ENCODE peak calls at places on chromosomes 13 and 19, in four cellular contexts. I, V, Q and Y are unnamed samples.
A peak's percentile ranks its signal among the peaks of the same experiment; 100 is the strongest.

GRCh38 chr19:10325732-10326131 is 7.6 kb downstream of the RAVER1 start:
- DNase-seq in Q (no peak), V (no peak), I (no peak), Y (no peak)

GRCh38 chr13:98399756-98400155 is 177.2 kb downstream of the STK24 start:
- DNase-seq in Q (no peak), I (no peak), V (no peak), Y (no peak)

GRCh38 chr19:18514800-18515682 is 6.8 kb downstream of the ELL start:
- DNase-seq in I (no peak), V (no peak), Q (peak; percentile 76), Y (no peak)

GRCh38 chr13:114152831-114153371 is 20.5 kb upstream of the RASA3 start:
- DNase-seq in I (no peak), Q (peak; percentile 82), V (peak; percentile 36), Y (no peak)

GRCh38 chr19:43651758-43652545 is 12.3 kb upstream of the CADM4 start:
- DNase-seq in V (peak; percentile 67), I (peak; percentile 79), Q (peak; percentile 69), Y (peak; percentile 60)

GRCh38 chr19:27794444-27795042 is 1418.4 kb downstream of the UQCRFS1 start:
- DNase-seq in V (no peak), I (peak; percentile 29), Q (peak; percentile 64), Y (peak; percentile 24)

GRCh38 chr19:45186509-45187334 is 8.1 kb downstream of the BLOC1S3 start:
- DNase-seq in Q (no peak), I (no peak), V (no peak), Y (no peak)

GRCh38 chr13:111049791-111050538 is 65.1 kb upstream of the ARHGEF7 start:
- DNase-seq in Q (peak; percentile 28), I (peak; percentile 35), V (no peak), Y (peak; percentile 16)

GRCh38 chr13:72808917-72809500 is 27.1 kb downstream of the PIBF1 start:
- DNase-seq in I (peak; percentile 12), Q (peak; percentile 29), V (no peak), Y (no peak)

GRCh38 chr19:36009633-36010379 is 1.2 kb upstream of the SYNE4 start:
- DNase-seq in V (no peak), I (no peak), Q (no peak), Y (no peak)

GRCh38 chr19:1503089-1503924 is 9.5 kb downstream of the ADAMTSL5 start:
- DNase-seq in I (peak; percentile 53), V (peak; percentile 66), Q (peak; percentile 53), Y (peak; percentile 87)

GRCh38 chr13:27605610-27606200 is 14.6 kb downstream of the LNX2 start:
- DNase-seq in I (no peak), Q (no peak), V (no peak), Y (no peak)

GRCh38 chr19:18879579-18880373 is 16.2 kb downstream of the CERS1 start:
- DNase-seq in I (peak; percentile 54), Q (peak; percentile 63), V (no peak), Y (peak; percentile 52)

GRCh38 chr19:6750062-6750461 is 10.6 kb downstream of the TRIP10 start:
- DNase-seq in I (no peak), V (no peak), Q (no peak), Y (no peak)

DNA sequence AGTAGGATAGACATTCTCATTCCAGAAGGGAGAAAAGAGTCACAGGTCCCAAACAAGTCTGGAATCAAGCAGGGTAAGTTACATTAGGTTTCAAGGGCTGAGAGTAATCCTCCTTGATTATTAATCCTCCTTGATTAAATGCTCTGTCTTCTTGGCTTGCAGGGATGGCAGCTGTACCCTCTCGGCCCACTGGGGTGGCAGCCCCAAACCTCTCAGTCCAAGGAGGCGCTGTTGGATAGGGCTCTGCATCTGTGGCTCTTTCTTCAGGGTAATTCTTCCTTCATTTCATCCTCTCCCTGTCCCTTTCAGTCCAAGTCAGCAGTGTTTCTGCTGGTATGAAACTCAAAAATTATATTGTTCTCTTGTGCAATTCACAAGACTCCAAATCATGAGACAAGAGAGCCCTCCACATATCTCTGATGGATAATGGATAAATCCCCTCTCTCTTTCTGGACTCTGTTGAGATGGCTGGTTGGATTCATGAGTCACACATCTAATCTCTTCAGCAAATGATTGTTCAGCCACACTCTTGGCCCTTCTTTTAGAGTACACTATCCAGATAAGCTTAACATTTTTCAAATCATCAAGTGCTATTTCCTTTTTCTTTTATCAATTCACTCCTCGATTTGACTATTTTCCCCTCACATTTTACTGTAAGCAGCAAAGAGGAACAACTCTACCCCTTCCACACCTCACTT is 323.7 kb upstream of the HTR2A start:
- DNase-seq in V (no peak), I (no peak), Q (no peak), Y (no peak)
- TF ChIP-seq CTCF in V (no peak), I (no peak), Q (no peak), Y (no peak)

GRCh38 chr19:58056861-58057260 is 2.2 kb upstream of the ZNF135 start:
- DNase-seq in V (no peak), Q (no peak), I (no peak), Y (no peak)

GRCh38 chr19:58056261-58056660 is 2.8 kb upstream of the ZNF135 start:
- DNase-seq in Q (no peak), V (no peak), I (no peak), Y (no peak)

GRCh38 chr19:58053480-58054156 is 5.5 kb upstream of the ZNF135 start:
- DNase-seq in I (no peak), V (no peak), Q (no peak), Y (no peak)

GRCh38 chr19:58054792-58055482 is 4.1 kb upstream of the ZNF135 start:
- DNase-seq in V (no peak), I (no peak), Q (no peak), Y (no peak)

GRCh38 chr19:58055483-58055874 is 3.6 kb upstream of the ZNF135 start:
- DNase-seq in Q (no peak), I (no peak), V (no peak), Y (no peak)
- TF ChIP-seq CTCF in Q (no peak), I (no peak), V (no peak), Y (no peak)

DNA sequence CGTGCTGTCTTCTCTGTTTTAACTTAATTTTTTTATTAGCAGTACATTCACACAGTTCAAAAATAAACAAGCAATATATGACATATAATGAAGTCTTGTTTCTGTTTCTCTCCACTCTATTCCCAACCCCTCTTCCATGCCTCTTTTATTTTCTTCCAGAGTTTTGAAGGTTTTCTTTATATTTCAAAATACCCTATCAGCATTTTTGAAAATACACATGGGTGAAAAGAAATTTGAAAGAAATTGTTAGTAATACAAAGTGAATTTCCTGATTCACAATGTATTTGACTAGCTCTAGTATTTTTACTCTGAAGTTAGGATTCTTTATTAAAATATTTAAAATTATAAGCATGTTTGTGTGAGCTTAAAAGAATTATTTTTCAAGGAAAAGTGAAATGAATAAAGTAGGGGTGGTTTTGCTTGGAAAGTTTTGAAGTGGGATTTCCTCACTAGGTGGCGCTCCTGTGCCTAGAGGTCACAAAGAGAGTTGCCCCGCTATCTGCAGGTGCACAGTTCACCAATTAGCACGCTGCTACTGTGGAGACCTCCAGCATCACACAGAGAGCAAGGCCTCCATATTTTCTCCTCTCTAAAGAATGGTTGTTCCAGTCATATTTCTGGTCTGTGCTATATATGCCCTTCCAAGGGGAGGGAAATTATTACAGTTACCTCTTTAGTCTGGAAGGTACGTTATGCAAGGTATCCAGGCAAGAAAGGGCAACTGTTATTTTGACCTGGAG is 37.6 kb downstream of the SOX21 start:
- DNase-seq in V (peak; percentile 72), Q (peak; percentile 68), I (peak; percentile 74), Y (peak; percentile 81)
- TF ChIP-seq CTCF in V (peak; percentile 83), Q (peak; percentile 88), I (peak; percentile 79), Y (peak; percentile 82)

DNA sequence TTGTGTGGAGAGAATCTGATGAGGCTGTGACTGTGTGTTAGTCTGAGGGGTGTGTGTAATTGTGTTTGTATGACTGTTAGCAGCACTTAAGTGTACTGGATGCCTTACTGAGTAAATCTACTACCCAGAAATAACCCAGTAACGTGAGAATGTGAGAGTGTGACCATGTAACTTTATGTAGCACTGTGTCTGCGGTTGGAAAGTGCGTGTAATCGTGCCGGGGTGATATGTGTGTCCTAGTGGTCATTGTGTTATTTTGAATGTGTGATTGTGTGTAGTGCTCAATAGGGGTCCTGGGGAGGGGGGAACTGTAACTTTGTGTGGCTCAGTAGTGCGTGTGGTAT is 550 bp downstream of the ZNF383 start:
- DNase-seq in Q (peak; percentile 18), I (peak; percentile 21), V (no peak), Y (peak; percentile 71)
- TF ChIP-seq CTCF in Q (no peak), I (no peak), V (no peak), Y (no peak)

GRCh38 chr13:29514720-29515310 is 80.7 kb downstream of the SLC7A1 start:
- DNase-seq in Q (no peak), I (no peak), V (no peak), Y (no peak)
- TF ChIP-seq CTCF in Q (no peak), I (no peak), V (no peak), Y (no peak)

GRCh38 chr19:15195381-15195964 is 5.3 kb downstream of the NOTCH3 start:
- DNase-seq in V (peak; percentile 53), Q (peak; percentile 55), I (no peak), Y (peak; percentile 46)
- TF ChIP-seq CTCF in V (peak; percentile 46), Q (no peak), I (no peak), Y (no peak)